ENCODE peak calls at places on chromosomes 11 and 22, in ten cellular contexts. Q is stomach, Z is uterus, G is A549, B is IMR-90, U is testis, H is endothelial cell of umbilical vein, K is transverse colon, V is body of pancreas, T is heart left ventricle. C is an unnamed sample.

GRCh38 chr11:78789365-78789764 is 214.7 kb upstream of the NARS2 start:
- DNase-seq in K (peak; percentile 28), Z (no peak), T (no peak), U (no peak), V (peak; percentile 35), H (no peak), Q (no peak), B (no peak), G (no peak), C (no peak)

GRCh38 chr22:33906954-33907353 is 13.3 kb downstream of the LARGE1 start:
- DNase-seq in K (no peak), T (no peak), U (no peak), B (no peak), V (no peak), G (no peak), Z (no peak), Q (no peak), H (no peak), C (no peak)

GRCh38 chr11:61174949-61175348 is 13.7 kb upstream of the VPS37C start:
- DNase-seq in Z (no peak), T (no peak), H (no peak), U (no peak), Q (peak; percentile 88), G (no peak), V (no peak), K (no peak), B (no peak), C (no peak)

GRCh38 chr11:20477418-20478090 is 90.0 kb downstream of the PRMT3 start:
- DNase-seq in U (no peak), G (no peak), B (no peak), V (no peak), Z (no peak), T (no peak), K (no peak), Q (no peak), H (no peak), C (no peak)

GRCh38 chr11:91435694-91436375 is 788.8 kb upstream of the FAT3 start:
- DNase-seq in Q (peak; percentile 27), Z (no peak), G (no peak), K (no peak), B (no peak), H (no peak), V (no peak), U (peak; percentile 29), T (no peak), C (no peak)

GRCh38 chr22:47748887-47749286 is 986.4 kb downstream of the TBC1D22A start:
- DNase-seq in Z (no peak), T (no peak), G (no peak), Q (no peak), V (no peak), K (no peak), H (no peak), B (no peak), U (no peak), C (no peak)

GRCh38 chr11:61757213-61757862 is 4.9 kb downstream of the MYRF start:
- DNase-seq in H (no peak), V (peak; percentile 64), K (no peak), Q (peak; percentile 72), Z (no peak), G (no peak), T (no peak), U (no peak), B (no peak), C (no peak)

GRCh38 chr11:113400631-113401230 is 13.2 kb downstream of the ANKK1 start:
- DNase-seq in K (no peak), Z (no peak), U (no peak), H (no peak), T (no peak), V (no peak), G (no peak), B (no peak), Q (no peak), C (no peak)

GRCh38 chr11:68989936-68990606 is 9.3 kb upstream of the MRGPRD start:
- DNase-seq in K (no peak), Q (no peak), V (no peak), Z (no peak), G (no peak), H (no peak), B (no peak), U (peak; percentile 4), T (peak; percentile 24), C (no peak)

GRCh38 chr11:74330065-74330858 is 18.8 kb upstream of the P4HA3 start:
- DNase-seq in K (no peak), B (peak; percentile 80), G (no peak), T (no peak), Z (no peak), U (no peak), V (no peak), H (peak; percentile 87), Q (no peak), C (peak; percentile 47)

GRCh38 chr11:35214792-35215193 is 75.8 kb downstream of the CD44 start:
- DNase-seq in K (no peak), G (no peak), T (no peak), V (no peak), U (no peak), B (peak; percentile 97), H (peak; percentile 54), Z (no peak), Q (no peak), C (peak; percentile 22)

GRCh38 chr22:23913306-23913660 is 19.1 kb downstream of the MIF start:
- DNase-seq in K (no peak), T (no peak), H (no peak), Z (no peak), B (no peak), Q (no peak), G (no peak), U (no peak), V (no peak), C (no peak)

GRCh38 chr11:9914064-9914463 is 250.2 kb downstream of the SWAP70 start:
- DNase-seq in Q (no peak), B (no peak), V (no peak), U (no peak), Z (no peak), H (no peak), G (no peak), K (no peak), T (no peak), C (no peak)

GRCh38 chr11:1440066-1440465 is 46.5 kb downstream of the MOB2 start:
- DNase-seq in U (no peak), H (no peak), G (no peak), Z (no peak), V (no peak), K (no peak), Q (no peak), B (no peak), T (no peak), C (no peak)

DNA sequence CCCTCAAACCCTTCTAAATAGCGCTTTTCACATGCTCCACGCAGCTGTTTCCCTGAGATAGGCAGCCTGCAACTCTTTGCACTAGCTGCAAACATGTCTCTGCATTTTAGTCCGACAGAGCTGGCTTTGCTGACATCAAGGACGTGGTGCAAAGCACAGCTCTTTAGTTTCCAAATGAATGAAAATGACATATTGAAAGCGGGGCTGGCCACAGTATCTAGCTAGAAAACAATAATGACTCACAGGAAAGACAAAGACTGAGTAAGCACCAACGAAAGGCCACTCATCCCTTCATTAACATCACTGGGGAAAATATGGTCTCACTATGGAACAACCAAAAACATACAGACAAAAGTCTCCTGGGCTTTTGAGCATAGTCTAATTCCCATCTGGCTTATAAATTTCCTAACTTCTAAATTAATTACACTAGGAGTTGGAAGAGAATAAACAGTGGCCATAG is 15.3 kb upstream of the ZC3H12C start:
- DNase-seq in G (no peak), Q (no peak), B (peak; percentile 78), T (no peak), V (no peak), U (peak; percentile 19), K (no peak), H (peak; percentile 68), Z (no peak), C (no peak)
- TF ChIP-seq POLR2A in G (no peak), Q (no peak), B (no peak), T (no peak), V (no peak), U (no peak), K (no peak), H (no peak), Z (no peak), C (no peak)

GRCh38 chr11:32583451-32584271 is at the start of gene EIF3M:
- DNase-seq in G (peak; percentile 72), K (peak; percentile 97), Q (peak; percentile 97), V (peak; percentile 96), B (peak; percentile 94), H (peak; percentile 96), Z (peak; percentile 97), T (peak; percentile 99), U (peak; percentile 98), C (peak; percentile 89)
- TF ChIP-seq POLR2A in G (peak; percentile 87), K (peak; percentile 82), Q (no peak), V (peak; percentile 85), B (peak; percentile 78), H (peak; percentile 80), Z (peak; percentile 76), T (peak; percentile 50), U (no peak), C (peak; percentile 85)

GRCh38 chr11:2884424-2884815 is 1.2 kb downstream of the CDKN1C start:
- DNase-seq in Q (peak; percentile 62), U (peak; percentile 49), B (no peak), H (peak; percentile 46), T (peak; percentile 79), Z (peak; percentile 62), G (no peak), K (peak; percentile 53), V (no peak), C (peak; percentile 83)

GRCh38 chr11:2885017-2885675 is 429 bp downstream of the CDKN1C start:
- DNase-seq in Z (peak; percentile 66), T (peak; percentile 81), G (no peak), V (peak; percentile 58), K (peak; percentile 71), B (peak; percentile 36), U (peak; percentile 43), H (peak; percentile 42), Q (peak; percentile 71), C (peak; percentile 86)

GRCh38 chr11:2886936-2887335 is 1.4 kb upstream of the CDKN1C start:
- DNase-seq in B (no peak), V (no peak), K (no peak), Z (no peak), G (no peak), T (no peak), Q (no peak), U (no peak), H (no peak), C (no peak)

GRCh38 chr11:2886191-2886894 is 768 bp upstream of the CDKN1C start:
- DNase-seq in Q (no peak), V (no peak), H (peak; percentile 39), B (no peak), U (no peak), G (no peak), K (no peak), Z (peak; percentile 74), T (no peak), C (no peak)

GRCh38 chr11:2885676-2886081 is at the start of gene CDKN1C:
- DNase-seq in T (peak; percentile 94), U (peak; percentile 92), Q (peak; percentile 92), K (peak; percentile 89), H (peak; percentile 88), Z (peak; percentile 95), B (peak; percentile 69), G (peak; percentile 78), V (peak; percentile 87), C (no peak)
- TF ChIP-seq POLR2A in T (peak; percentile 95), U (peak; percentile 42), Q (no peak), K (peak; percentile 86), H (no peak), Z (peak; percentile 98), B (peak; percentile 79), G (peak; percentile 40), V (peak; percentile 93), C (peak; percentile 87)

GRCh38 chr11:88329563-88330250 is 7.8 kb downstream of the CTSC start:
- DNase-seq in V (no peak), U (no peak), T (no peak), K (no peak), H (no peak), G (no peak), Q (no peak), B (no peak), Z (no peak), C (no peak)
- TF ChIP-seq POLR2A in V (no peak), U (no peak), T (no peak), K (no peak), H (no peak), G (no peak), Q (no peak), B (no peak), Z (no peak), C (no peak)